ENCODE peak calls at places on chromosomes 7 and 10, in five cellular contexts. E is left ventricle myocardium superior; Q is kidney tubule cell; Z is activated CD8-positive, alpha-beta memory T cell treated with anti-CD3 and anti-CD28 coated beads for 48 hours; L is activated CD4-positive, alpha-beta T cell treated with anti-CD3 and anti-CD28 coated beads, Interleukin-2, amount 10 ng/mL, durations not matched to agents 24 days and 14 days. V is an unnamed sample.

GRCh38 chr10:46229144-46229563 is 57.6 kb upstream of the ANTXRL start:
- DNase-seq in E (peak; percentile 6), Q (peak; percentile 25), Z (no peak), L (no peak), V (peak; percentile 67)

GRCh38 chr10:72006026-72006425 is 41.8 kb downstream of the CHST3 start:
- DNase-seq in E (no peak), Q (no peak), Z (no peak), L (no peak), V (no peak)

GRCh38 chr7:1559626-1560590 is 3.9 kb upstream of the TMEM184A start:
- DNase-seq in E (peak; percentile 28), Q (no peak), Z (no peak), L (no peak), V (no peak)

GRCh38 chr7:140238778-140239652 is 62.2 kb upstream of the KDM7A start:
- DNase-seq in E (no peak), Q (peak; percentile 12), Z (no peak), L (no peak), V (no peak)

GRCh38 chr7:103524042-103524907 is 78.3 kb upstream of the SLC26A5 start:
- DNase-seq in E (no peak), Q (peak; percentile 53), Z (no peak), L (no peak), V (peak; percentile 65)

GRCh38 chr10:113298616-113299015 is 254.2 kb upstream of the HABP2 start:
- DNase-seq in E (no peak), Q (no peak), Z (no peak), L (no peak), V (no peak)

GRCh38 chr10:112071596-112072133 is 111.9 kb downstream of the GPAM start:
- DNase-seq in E (no peak), Q (no peak), Z (no peak), L (no peak), V (no peak)

GRCh38 chr7:141573511-141573910 is 22.3 kb downstream of the AGK start:
- DNase-seq in E (no peak), Q (no peak), Z (no peak), L (no peak), V (no peak)

GRCh38 chr7:103560136-103560535 is 114.1 kb upstream of the SLC26A5 start:
- DNase-seq in E (no peak), Q (peak; percentile 33), Z (no peak), L (no peak), V (no peak)

GRCh38 chr10:132122939-132123445 is 57.2 kb downstream of the JAKMIP3 start:
- DNase-seq in E (peak; percentile 8), Q (no peak), Z (no peak), L (no peak), V (no peak)

GRCh38 chr7:100162874-100163533 is 4.5 kb upstream of the TRAPPC14 start:
- DNase-seq in E (no peak), Q (peak; percentile 39), Z (no peak), L (peak; percentile 73), V (peak; percentile 40)

GRCh38 chr10:35735412-35735811 is 93.3 kb upstream of the FZD8 start:
- DNase-seq in E (no peak), Q (peak; percentile 78), Z (no peak), L (no peak), V (no peak)